ENCODE peak calls at places on chromosome 3, in five cellular contexts. C is aorta; O is IMR-90; Y is fibroblast of lung; J is CD8-positive, alpha-beta memory T cell. I is an unnamed sample.
A peak's percentile ranks its signal among the peaks of the same experiment; 100 is the strongest.

GRCh38 chr3:24060055-24060454 is 115.0 kb downstream of the NR1D2 start:
- DNase-seq in C (peak; percentile 51), O (peak; percentile 53), Y (peak; percentile 87), J (no peak), I (no peak)

GRCh38 chr3:14019459-14019858 is 105.2 kb downstream of the CHCHD4 start:
- DNase-seq in C (no peak), O (peak; percentile 2), Y (no peak), J (no peak), I (no peak)

GRCh38 chr3:115788921-115789470 is 165.7 kb downstream of the GAP43 start:
- DNase-seq in C (no peak), O (peak; percentile 92), Y (peak; percentile 100), J (no peak), I (no peak)

GRCh38 chr3:194875581-194876402 is 190.1 kb downstream of the FAM43A start:
- DNase-seq in C (peak; percentile 41), O (no peak), Y (no peak), J (no peak), I (no peak)

GRCh38 chr3:120425877-120426276 is 24.9 kb downstream of the FSTL1 start:
- DNase-seq in C (peak; percentile 72), O (peak; percentile 91), Y (peak; percentile 96), J (no peak), I (no peak)

GRCh38 chr3:7978104-7978457 is 523.5 kb upstream of the LMCD1 start:
- DNase-seq in C (no peak), O (no peak), Y (peak; percentile 26), J (no peak), I (no peak)

GRCh38 chr3:30602946-30603345 is 3.5 kb upstream of the TGFBR2 start:
- DNase-seq in C (no peak), O (no peak), Y (no peak), J (no peak), I (peak; percentile 91)

GRCh38 chr3:31004025-31004678 is 109.7 kb upstream of the GADL1 start:
- DNase-seq in C (no peak), O (peak; percentile 88), Y (peak; percentile 99), J (no peak), I (no peak)

GRCh38 chr3:47019201-47019600 is 39.7 kb downstream of the NBEAL2 start:
- DNase-seq in C (no peak), O (peak; percentile 12), Y (no peak), J (no peak), I (peak; percentile 31)

GRCh38 chr3:47980795-47981194 is 35.4 kb downstream of the MAP4 start:
- DNase-seq in C (no peak), O (peak; percentile 34), Y (no peak), J (no peak), I (no peak)

GRCh38 chr3:132284756-132285619 is 32.2 kb upstream of the ACP3 start:
- DNase-seq in C (peak; percentile 54), O (no peak), Y (no peak), J (no peak), I (no peak)

GRCh38 chr3:157204431-157204830 is 44.5 kb upstream of the CCNL1 start:
- DNase-seq in C (no peak), O (peak; percentile 67), Y (peak; percentile 24), J (no peak), I (no peak)

GRCh38 chr3:9691636-9692035 is 12.0 kb upstream of the CPNE9 start:
- DNase-seq in C (no peak), O (no peak), Y (no peak), J (no peak), I (no peak)

GRCh38 chr3:127859706-127860105 is 37.4 kb upstream of the MGLL start:
- DNase-seq in C (no peak), O (no peak), Y (no peak), J (no peak), I (no peak)

GRCh38 chr3:40309925-40310635 is 573 bp downstream of the EIF1B start:
- DNase-seq in C (peak; percentile 71), O (peak; percentile 41), Y (peak; percentile 60), J (peak; percentile 6), I (no peak)

GRCh38 chr3:4982773-4983738 is 3.8 kb downstream of the BHLHE40 start:
- DNase-seq in C (no peak), O (peak; percentile 33), Y (peak; percentile 43), J (no peak), I (no peak)

GRCh38 chr3:188526057-188526456 is 372.1 kb downstream of the LPP start:
- DNase-seq in C (peak; percentile 55), O (peak; percentile 14), Y (no peak), J (no peak), I (no peak)

GRCh38 chr3:156216216-156216615 is 95.8 kb downstream of the KCNAB1 start:
- DNase-seq in C (no peak), O (no peak), Y (no peak), J (no peak), I (no peak)

GRCh38 chr3:130340766-130341165 is 4.7 kb upstream of the COL6A5 start:
- DNase-seq in C (no peak), O (no peak), Y (no peak), J (no peak), I (no peak)

GRCh38 chr3:23664459-23664858 is 141.3 kb upstream of the UBE2E1 start:
- DNase-seq in C (no peak), O (peak; percentile 56), Y (no peak), J (no peak), I (no peak)

GRCh38 chr3:112817271-112817670 is 29.4 kb downstream of the CD200R1L start:
- DNase-seq in C (no peak), O (peak; percentile 54), Y (peak; percentile 34), J (no peak), I (no peak)

GRCh38 chr3:23810342-23811116 is 4.8 kb downstream of the UBE2E1 start:
- DNase-seq in C (peak; percentile 68), O (no peak), Y (peak; percentile 32), J (peak; percentile 13), I (no peak)

GRCh38 chr3:112293368-112294321 is at the start of gene SLC9C1:
- DNase-seq in C (no peak), O (peak; percentile 74), Y (peak; percentile 66), J (no peak), I (peak; percentile 64)

GRCh38 chr3:107065094-107065861 is 312.0 kb upstream of the CCDC54 start:
- DNase-seq in C (no peak), O (no peak), Y (peak; percentile 37), J (no peak), I (peak; percentile 89)

GRCh38 chr3:67018105-67018788 is 20.1 kb downstream of the KBTBD8 start:
- DNase-seq in C (no peak), O (no peak), Y (no peak), J (no peak), I (no peak)

GRCh38 chr3:67017211-67017610 is 19.1 kb downstream of the KBTBD8 start:
- DNase-seq in C (no peak), O (peak; percentile 42), Y (no peak), J (no peak), I (no peak)

GRCh38 chr3:67016522-67017080 is 18.5 kb downstream of the KBTBD8 start:
- DNase-seq in C (no peak), O (no peak), Y (no peak), J (no peak), I (peak; percentile 12)

GRCh38 chr3:67015702-67016500 is 17.8 kb downstream of the KBTBD8 start:
- DNase-seq in C (no peak), O (no peak), Y (no peak), J (no peak), I (no peak)

GRCh38 chr3:67018789-67019525 is 20.9 kb downstream of the KBTBD8 start:
- DNase-seq in C (no peak), O (no peak), Y (no peak), J (no peak), I (no peak)
- H3K4me3 ChIP-seq in C (no peak overlapping the region), O (no peak overlapping the region), Y (no peak overlapping the region), J (no peak overlapping the region), I (no peak overlapping the region)

DNA sequence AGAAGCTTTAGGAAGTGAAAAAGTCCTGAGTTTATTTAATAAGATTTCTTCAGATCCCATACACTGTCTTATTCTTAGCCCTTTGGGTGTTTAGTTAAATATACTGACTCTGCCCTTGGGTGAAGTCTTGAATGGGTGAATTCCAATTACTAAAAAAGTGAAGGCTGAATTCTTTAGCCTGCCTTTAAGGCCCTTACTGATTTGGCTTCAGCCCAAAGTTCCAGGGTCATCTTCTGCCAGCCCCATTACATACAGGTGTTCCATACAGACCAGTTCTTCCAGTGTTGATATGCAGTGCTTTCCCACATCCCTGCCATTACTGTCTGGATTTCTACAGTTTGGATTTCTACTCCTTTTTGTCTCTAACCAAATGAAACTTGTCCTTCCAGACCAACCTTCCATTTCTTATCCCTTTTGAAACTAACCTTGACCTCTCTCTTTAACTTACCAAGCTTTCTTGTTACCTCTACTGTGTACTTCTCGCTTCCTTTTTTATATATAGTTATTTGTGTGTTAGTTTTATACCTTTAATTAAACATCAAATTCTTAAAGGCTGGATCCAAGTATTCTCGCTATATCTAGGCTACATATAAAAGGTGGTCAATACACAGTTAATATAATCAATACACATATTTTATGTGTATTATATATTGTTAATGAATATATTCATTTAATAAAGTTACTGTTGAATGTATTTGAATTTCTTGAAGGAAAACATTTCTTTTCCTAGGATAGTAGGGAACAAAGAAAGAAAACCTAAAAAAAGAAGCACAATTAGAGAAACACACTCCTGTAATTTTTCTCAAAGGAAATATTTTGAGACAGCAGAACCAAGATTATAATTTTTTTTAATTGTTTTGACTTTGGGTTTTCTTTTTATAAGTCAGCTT is 15.0 kb downstream of the MBNL1 start:
- DNase-seq in C (no peak), O (no peak), Y (no peak), J (no peak), I (no peak)
- H3K4me3 ChIP-seq in C (no peak overlapping the region), O (no peak overlapping the region), Y (no peak overlapping the region), J (peak overlapping the region; percentile 31), I (no peak overlapping the region)

DNA sequence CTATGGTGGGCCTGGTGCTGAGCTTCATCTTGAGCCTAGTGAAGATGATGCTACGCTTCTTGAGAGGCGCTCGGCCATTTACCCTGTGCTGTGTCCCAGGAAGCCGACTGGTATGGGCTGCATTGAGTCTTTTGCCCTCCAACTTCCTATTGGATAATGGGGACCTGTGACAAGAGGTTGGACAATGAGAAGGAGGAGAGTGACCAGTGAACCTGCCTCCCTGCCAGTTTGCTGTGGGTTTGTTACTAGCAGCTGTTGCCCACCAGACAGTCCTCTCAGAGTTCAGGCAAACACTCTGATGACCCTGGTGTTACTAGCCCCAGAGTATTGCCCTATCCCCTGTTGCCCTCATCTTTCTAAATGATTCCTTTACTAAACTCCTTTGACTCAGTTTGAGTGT is 99.6 kb upstream of the PFN2 start:
- DNase-seq in C (no peak), O (no peak), Y (no peak), J (no peak), I (no peak)
- H3K4me3 ChIP-seq in C (no peak overlapping the region), O (no peak overlapping the region), Y (no peak overlapping the region), J (no peak overlapping the region), I (no peak overlapping the region)

GRCh38 chr3:160763073-160763472 is 7.0 kb downstream of the PPM1L start:
- DNase-seq in C (no peak), O (no peak), Y (no peak), J (no peak), I (no peak)
- H3K4me3 ChIP-seq in C (no peak overlapping the region), O (no peak overlapping the region), Y (no peak overlapping the region), J (no peak overlapping the region), I (no peak overlapping the region)

I was measured in Jurkat, Clone E6-1.